ENCODE peak calls at places on chromosomes 7 and 10, in nine cellular contexts. D is prostate gland, N is germinal center, J is T-helper 2 cell, P is C1 segment of cervical spinal cord, B is B cell, I is neural crest cell, C is adrenal gland, F is MM.1S. V is an unnamed sample.

GRCh38 chr10:87930929-87931835 is 67.8 kb downstream of the PTEN start:
- DNase-seq in I (no peak), F (no peak), D (no peak), C (no peak), N (no peak), P (no peak), J (no peak), B (no peak), V (no peak)

GRCh38 chr7:152395115-152395514 is 40.7 kb downstream of the KMT2C start:
- DNase-seq in P (no peak), F (no peak), I (no peak), J (no peak), B (no peak), D (no peak), N (no peak), C (no peak), V (no peak)

GRCh38 chr10:22605168-22605567 is 109.2 kb downstream of the PIP4K2A start:
- DNase-seq in F (no peak), I (no peak), P (no peak), J (no peak), D (no peak), B (peak), N (peak), C (no peak), V (no peak)

GRCh38 chr7:66930341-66930740 is 9.3 kb downstream of the TMEM248 start:
- DNase-seq in B (no peak), F (no peak), P (no peak), J (no peak), I (no peak), D (no peak), N (no peak), C (no peak), V (no peak)

GRCh38 chr7:24727165-24728120 is 29.8 kb downstream of the GSDME start:
- DNase-seq in D (no peak), I (no peak), F (peak), B (peak), C (no peak), N (no peak), P (no peak), J (no peak), V (no peak)

GRCh38 chr7:118129037-118129436 is 54.9 kb upstream of the LSM8 start:
- DNase-seq in F (no peak), D (no peak), B (no peak), I (no peak), C (no peak), P (no peak), N (no peak), J (no peak), V (no peak)

GRCh38 chr7:151125459-151125834 is 39.2 kb downstream of the AGAP3 start:
- DNase-seq in P (no peak), D (peak), N (no peak), C (no peak), J (no peak), B (no peak), F (no peak), I (peak), V (no peak)

GRCh38 chr10:101146392-101147251 is 15.5 kb downstream of the TLX1 start:
- DNase-seq in J (no peak), F (no peak), N (no peak), P (no peak), B (no peak), D (no peak), I (no peak), C (no peak), V (no peak)

GRCh38 chr10:31836569-31837406 is 91.8 kb downstream of the ARHGAP12 start:
- DNase-seq in N (peak), C (peak), P (no peak), F (peak), I (no peak), D (no peak), B (no peak), J (no peak), V (no peak)

V was measured in dorsolateral prefrontal cortex.